ENCODE peak calls at places on chromosomes 4 and X, in ten cellular contexts. U is neural crest cell, L is stomach, I is cardiac fibroblast, K is tibial artery, O is H9, P is GM12865, Z is suprapubic skin, W is MM.1S, X is AG04450. D is an unnamed sample.

GRCh38 chrX:47143894-47144625 is 442 bp downstream of the NDUFB11 start:
- DNase-seq in I (no peak), W (peak), X (no peak), U (no peak), O (no peak), P (peak), Z (no peak), K (no peak), L (no peak), D (peak)

GRCh38 chrX:47093248-47093647 is 15.0 kb downstream of the RGN start:
- DNase-seq in L (no peak), X (peak), Z (no peak), O (no peak), P (peak), K (no peak), U (no peak), I (peak), W (peak), D (peak)

GRCh38 chr4:48813984-48814383 is 16.9 kb upstream of the OCIAD1 start:
- DNase-seq in I (no peak), W (peak), X (no peak), L (no peak), Z (no peak), K (no peak), U (no peak), O (no peak), P (peak), D (peak)

GRCh38 chr4:65033899-65034298 is 624.6 kb upstream of the TECRL start:
- DNase-seq in O (no peak), I (no peak), Z (no peak), X (no peak), P (no peak), K (no peak), L (no peak), W (no peak), U (no peak), D (no peak)

GRCh38 chr4:4384837-4385236 is 2.1 kb upstream of the NSG1 start:
- DNase-seq in W (no peak), K (no peak), U (no peak), P (peak), X (no peak), I (peak), L (no peak), Z (no peak), O (peak), D (no peak)

GRCh38 chrX:122238801-122239200 is 945.3 kb upstream of the GRIA3 start:
- DNase-seq in U (no peak), Z (no peak), I (peak), K (no peak), W (no peak), O (no peak), X (no peak), L (no peak), P (no peak), D (no peak)

GRCh38 chrX:21926116-21926515 is 14.4 kb upstream of the SMS start:
- DNase-seq in P (no peak), K (no peak), L (no peak), O (no peak), X (no peak), U (no peak), W (peak), I (peak), Z (no peak), D (no peak)

GRCh38 chr4:35652197-35652596 is 592.1 kb downstream of the ARAP2 start:
- DNase-seq in K (no peak), P (no peak), X (no peak), W (no peak), Z (no peak), I (no peak), U (no peak), L (no peak), O (no peak), D (no peak)

GRCh38 chr4:77240469-77241066 is 83.6 kb downstream of the CCNG2 start:
- DNase-seq in Z (peak), U (peak), W (peak), L (peak), P (peak), K (no peak), X (no peak), I (peak), O (peak), D (peak)

GRCh38 chrX:47619486-47620302 is at the start of gene SYN1:
- DNase-seq in I (peak), X (peak), K (peak), O (peak), Z (no peak), L (peak), U (peak), P (peak), W (peak), D (peak)

GRCh38 chr4:110620352-110621327 is 2.2 kb downstream of the PITX2 start:
- DNase-seq in P (peak), L (no peak), K (no peak), W (no peak), X (no peak), Z (no peak), O (peak), I (no peak), U (peak), D (peak)

GRCh38 chrX:148928803-148929202 is 428.4 kb downstream of the AFF2 start:
- DNase-seq in U (no peak), L (no peak), Z (no peak), P (no peak), W (no peak), K (no peak), I (peak), X (no peak), O (no peak), D (no peak)

GRCh38 chrX:132488819-132489255 is at the start of gene MBNL3:
- DNase-seq in L (peak), I (peak), Z (no peak), X (no peak), K (peak), W (peak), P (peak), O (peak), U (no peak), D (peak)

GRCh38 chrX:20974326-20974725 is 399.9 kb upstream of the CNKSR2 start:
- DNase-seq in I (peak), X (no peak), O (no peak), U (no peak), P (no peak), L (no peak), K (no peak), Z (no peak), W (no peak), D (no peak)

GRCh38 chrX:22135171-22135711 is 103.1 kb downstream of the PHEX start:
- DNase-seq in K (no peak), Z (no peak), P (no peak), I (peak), U (peak), O (no peak), L (no peak), W (peak), X (peak), D (no peak)

GRCh38 chr4:7861440-7861881 is 78.2 kb downstream of the AFAP1 start:
- DNase-seq in K (no peak), X (peak), L (no peak), P (no peak), U (no peak), W (no peak), Z (no peak), O (peak), I (peak), D (no peak)

GRCh38 chr4:143286733-143287570 is 49.7 kb upstream of the GAB1 start:
- DNase-seq in X (peak), Z (no peak), W (peak), P (no peak), L (no peak), U (no peak), K (no peak), O (no peak), I (peak), D (no peak)

GRCh38 chr4:66837496-66837895 is 707.8 kb downstream of the CENPC start:
- DNase-seq in I (no peak), X (no peak), O (no peak), W (no peak), U (no peak), K (no peak), Z (no peak), L (no peak), P (no peak), D (no peak)

GRCh38 chr4:190017357-190018200 is 9.5 kb downstream of the FRG2 start:
- DNase-seq in I (no peak), O (peak), Z (no peak), U (no peak), X (no peak), W (no peak), P (no peak), L (no peak), K (no peak), D (peak)

GRCh38 chr4:156642161-156642560 is 329.4 kb downstream of the PDGFC start:
- DNase-seq in I (peak), X (no peak), L (no peak), W (no peak), O (no peak), U (no peak), Z (no peak), P (no peak), K (no peak), D (no peak)

GRCh38 chr4:25560605-25561004 is 95.0 kb upstream of the SLC34A2 start:
- DNase-seq in Z (no peak), W (no peak), X (no peak), K (no peak), P (no peak), I (no peak), L (peak), U (no peak), O (no peak), D (no peak)

GRCh38 chrX:16188687-16189086 is 21.4 kb downstream of the MAGEB17 start:
- DNase-seq in U (no peak), W (no peak), P (no peak), K (no peak), I (peak), O (no peak), Z (no peak), L (no peak), X (no peak), D (no peak)

GRCh38 chr4:26197018-26197779 is 123.6 kb upstream of the RBPJ start:
- DNase-seq in Z (no peak), O (no peak), X (peak), K (no peak), P (peak), L (peak), U (no peak), W (no peak), I (peak), D (peak)

GRCh38 chr4:15702941-15703403 is at the start of gene BST1:
- DNase-seq in L (peak), K (peak), Z (peak), O (peak), U (no peak), P (peak), W (no peak), X (no peak), I (peak), D (peak)

GRCh38 chr4:76504613-76505465 is 69.8 kb downstream of the SHROOM3 start:
- DNase-seq in O (no peak), L (no peak), W (peak), X (peak), Z (no peak), I (peak), U (no peak), P (peak), K (no peak), D (peak)

GRCh38 chr4:55906999-55907398 is 41.7 kb upstream of the CEP135 start:
- DNase-seq in U (no peak), K (no peak), O (no peak), L (no peak), I (peak), W (no peak), P (no peak), X (no peak), Z (no peak), D (no peak)

GRCh38 chr4:152106781-152107321 is 346.0 kb upstream of the GATB start:
- DNase-seq in K (no peak), W (no peak), I (peak), P (no peak), L (no peak), U (no peak), Z (no peak), O (no peak), X (no peak), D (no peak)

GRCh38 chr4:93810340-93810992 is 18.1 kb upstream of the ATOH1 start:
- DNase-seq in I (no peak), L (no peak), Z (no peak), X (no peak), K (no peak), W (no peak), P (no peak), O (no peak), U (no peak), D (no peak)

DNA sequence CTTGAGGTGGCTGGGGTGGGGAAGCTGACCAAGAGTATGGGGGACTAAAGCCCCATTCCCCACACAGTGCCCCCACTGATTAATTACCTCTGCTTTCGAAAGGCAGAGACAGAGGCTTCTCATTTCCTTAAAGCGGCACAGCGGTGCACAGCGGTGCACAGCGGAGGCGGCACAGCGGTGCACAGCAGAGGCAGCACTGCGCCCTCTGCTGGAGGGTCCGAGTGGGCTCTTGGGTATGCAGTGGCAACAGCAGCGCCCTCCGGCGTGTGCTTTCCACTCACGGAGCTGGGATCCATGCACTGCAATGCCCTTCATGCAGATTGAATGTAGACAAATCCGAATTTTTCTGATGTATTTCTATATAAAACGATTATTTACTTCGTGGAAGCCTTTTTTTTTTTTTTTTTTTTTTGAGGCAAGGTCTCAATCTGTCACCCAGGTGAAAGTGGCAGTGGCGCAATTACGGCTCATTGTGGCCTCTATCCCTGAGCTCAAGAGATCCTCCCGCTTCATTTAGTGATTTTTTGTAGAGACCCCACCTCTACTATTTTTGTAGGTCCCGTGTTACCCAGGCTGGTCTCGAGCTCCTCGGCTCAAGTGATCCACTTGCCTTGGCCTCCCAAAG is 19.7 kb upstream of the PRPS2 start:
- DNase-seq in W (peak), O (peak), L (peak), K (no peak), X (no peak), P (peak), I (peak), U (peak), Z (no peak), D (peak)
- TF ChIP-seq CTCF in W (peak), O (peak), L (no peak), K (no peak), X (peak), P (peak), I (peak), U (peak), Z (peak), D (peak)

GRCh38 chr4:83108101-83108861 is 6.2 kb downstream of the PLAC8 start:
- DNase-seq in L (no peak), I (no peak), X (no peak), O (no peak), W (no peak), K (no peak), U (no peak), Z (no peak), P (peak), D (no peak)

GRCh38 chr4:83112239-83112638 is 2.3 kb downstream of the PLAC8 start:
- DNase-seq in O (no peak), I (no peak), U (no peak), X (no peak), K (no peak), L (no peak), W (peak), Z (no peak), P (peak), D (peak)

GRCh38 chr4:83109480-83110221 is 4.9 kb downstream of the PLAC8 start:
- DNase-seq in Z (peak), L (peak), I (no peak), P (peak), W (peak), U (peak), O (peak), K (no peak), X (no peak), D (peak)

GRCh38 chr4:83110970-83111369 is 3.6 kb downstream of the PLAC8 start:
- DNase-seq in U (no peak), W (no peak), X (no peak), Z (no peak), O (no peak), K (no peak), L (no peak), P (peak), I (no peak), D (no peak)

DNA sequence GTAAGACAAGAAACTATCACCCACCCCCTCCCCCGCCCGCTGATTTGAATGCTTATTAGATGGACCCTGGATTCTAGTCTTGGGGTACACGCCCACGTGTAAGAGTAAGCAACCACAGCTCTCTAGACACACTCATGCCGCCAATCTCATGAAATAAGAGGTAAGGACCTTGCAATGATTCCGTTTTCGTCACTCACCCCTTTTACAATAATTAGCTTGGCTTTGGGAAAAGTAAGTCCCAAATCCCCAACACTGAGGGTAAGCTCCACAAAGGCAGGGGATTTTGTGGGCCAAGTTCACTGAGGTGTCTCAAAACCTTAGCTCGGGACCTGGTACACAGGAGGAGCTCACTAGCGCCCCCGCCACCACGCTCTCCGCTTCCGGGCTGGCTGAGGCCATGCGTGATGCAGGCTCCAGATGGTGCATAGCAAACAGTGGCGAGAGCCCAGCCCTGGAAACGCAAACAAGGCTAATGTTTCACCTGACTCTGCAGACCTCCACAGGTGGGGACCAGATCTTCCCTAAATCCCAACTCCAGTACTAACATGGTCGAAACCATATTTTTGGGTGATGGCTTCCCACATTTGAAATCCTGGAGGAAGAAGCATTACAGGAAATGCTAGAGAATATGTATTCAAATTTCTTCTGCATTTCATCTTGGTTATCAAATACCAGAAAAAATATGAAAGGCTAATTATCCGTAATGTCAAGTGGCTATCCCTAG is 4.1 kb downstream of the PLAC8 start:
- DNase-seq in P (peak), L (peak), W (peak), Z (peak), U (peak), O (peak), K (peak), I (peak), X (peak), D (peak)
- TF ChIP-seq CTCF in P (peak), L (peak), W (peak), Z (peak), U (peak), O (peak), K (no peak), I (peak), X (peak), D (peak)

DNA sequence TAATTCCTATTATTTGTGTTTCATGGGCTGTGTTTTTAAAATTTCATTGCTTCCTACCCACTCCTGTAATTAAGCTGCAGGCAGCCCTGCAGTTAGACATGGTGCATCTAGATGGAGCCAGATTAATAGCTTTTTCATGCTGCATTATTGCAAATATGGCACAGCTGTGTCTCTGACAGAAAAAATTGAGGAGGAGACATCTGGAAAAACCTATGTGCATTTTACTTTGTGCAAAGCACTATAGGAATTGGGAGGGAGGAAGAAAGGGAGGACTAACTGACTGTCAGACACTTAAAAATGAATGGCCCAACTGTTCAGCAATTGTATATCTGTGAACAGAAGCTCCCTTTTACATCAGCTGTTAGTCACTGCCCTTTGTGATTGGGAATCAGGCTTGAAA is 8.1 kb upstream of the RPGR start:
- DNase-seq in O (no peak), I (no peak), U (no peak), L (no peak), Z (no peak), K (no peak), P (no peak), X (no peak), W (no peak), D (no peak)
- TF ChIP-seq CTCF in O (no peak), I (peak), U (no peak), L (peak), Z (no peak), K (no peak), P (no peak), X (peak), W (no peak), D (no peak)

GRCh38 chrX:110462957-110463356 is 104.3 kb downstream of the RTL9 start:
- DNase-seq in X (no peak), O (no peak), L (no peak), I (no peak), Z (no peak), P (no peak), K (no peak), U (no peak), W (no peak), D (no peak)
- TF ChIP-seq CTCF in X (no peak), O (peak), L (no peak), I (no peak), Z (no peak), P (no peak), K (no peak), U (no peak), W (peak), D (no peak)